ENCODE peak calls at places on chromosome 17, in nine cellular contexts. One of them, this sample, is unnamed.

GRCh38 chr17:44004077-44004760 is at the start of gene NAGS:
- DNase-seq in osteoblast: peak
- DNase-seq in cardiac muscle cell: peak
- DNase-seq in foreskin keratinocyte: no peak
- DNase-seq in AG04450: no peak
- DNase-seq in heart left ventricle: no peak
- DNase-seq in thoracic aorta: no peak
- DNase-seq in MM.1S: no peak
- DNase-seq in body of pancreas: no peak
- DNase-seq in this sample: peak

GRCh38 chr17:16243385-16243784 is 26.4 kb downstream of the PIGL start:
- DNase-seq in osteoblast: no peak
- DNase-seq in cardiac muscle cell: no peak
- DNase-seq in foreskin keratinocyte: no peak
- DNase-seq in AG04450: no peak
- DNase-seq in heart left ventricle: no peak
- DNase-seq in thoracic aorta: no peak
- DNase-seq in MM.1S: no peak
- DNase-seq in body of pancreas: no peak
- DNase-seq in this sample: no peak

GRCh38 chr17:50062323-50063243 is 6.7 kb downstream of the ITGA3 start:
- DNase-seq in osteoblast: peak
- DNase-seq in cardiac muscle cell: peak
- DNase-seq in foreskin keratinocyte: peak
- DNase-seq in AG04450: no peak
- DNase-seq in heart left ventricle: peak
- DNase-seq in thoracic aorta: peak
- DNase-seq in MM.1S: no peak
- DNase-seq in body of pancreas: peak
- DNase-seq in this sample: peak

GRCh38 chr17:40993856-40994255 is at the start of gene KRTAP3-3:
- DNase-seq in osteoblast: no peak
- DNase-seq in cardiac muscle cell: no peak
- DNase-seq in foreskin keratinocyte: no peak
- DNase-seq in AG04450: no peak
- DNase-seq in heart left ventricle: no peak
- DNase-seq in thoracic aorta: no peak
- DNase-seq in MM.1S: no peak
- DNase-seq in body of pancreas: no peak
- DNase-seq in this sample: no peak

GRCh38 chr17:16887523-16888095 is 84.3 kb downstream of the TNFRSF13B start:
- DNase-seq in osteoblast: no peak
- DNase-seq in cardiac muscle cell: no peak
- DNase-seq in foreskin keratinocyte: no peak
- DNase-seq in AG04450: no peak
- DNase-seq in heart left ventricle: no peak
- DNase-seq in thoracic aorta: no peak
- DNase-seq in MM.1S: no peak
- DNase-seq in body of pancreas: no peak
- DNase-seq in this sample: no peak

GRCh38 chr17:79269620-79270019 is 195.0 kb downstream of the ENGASE start:
- DNase-seq in osteoblast: no peak
- DNase-seq in cardiac muscle cell: no peak
- DNase-seq in foreskin keratinocyte: no peak
- DNase-seq in AG04450: no peak
- DNase-seq in heart left ventricle: no peak
- DNase-seq in thoracic aorta: no peak
- DNase-seq in MM.1S: no peak
- DNase-seq in body of pancreas: no peak
- DNase-seq in this sample: no peak

GRCh38 chr17:80751460-80752368 is 207.1 kb downstream of the RPTOR start:
- DNase-seq in osteoblast: no peak
- DNase-seq in cardiac muscle cell: no peak
- DNase-seq in foreskin keratinocyte: no peak
- DNase-seq in AG04450: no peak
- DNase-seq in heart left ventricle: no peak
- DNase-seq in thoracic aorta: no peak
- DNase-seq in MM.1S: no peak
- DNase-seq in body of pancreas: no peak
- DNase-seq in this sample: no peak

GRCh38 chr17:10149573-10150399 is 48.6 kb downstream of the GAS7 start:
- DNase-seq in osteoblast: peak
- DNase-seq in cardiac muscle cell: no peak
- DNase-seq in foreskin keratinocyte: peak
- DNase-seq in AG04450: no peak
- DNase-seq in heart left ventricle: no peak
- DNase-seq in thoracic aorta: no peak
- DNase-seq in MM.1S: no peak
- DNase-seq in body of pancreas: no peak
- DNase-seq in this sample: peak

GRCh38 chr17:57111386-57111785 is 26.3 kb downstream of the AKAP1 start:
- DNase-seq in osteoblast: no peak
- DNase-seq in cardiac muscle cell: no peak
- DNase-seq in foreskin keratinocyte: no peak
- DNase-seq in AG04450: no peak
- DNase-seq in heart left ventricle: no peak
- DNase-seq in thoracic aorta: no peak
- DNase-seq in MM.1S: no peak
- DNase-seq in body of pancreas: no peak
- DNase-seq in this sample: no peak

GRCh38 chr17:61453563-61453962 is 1.3 kb downstream of the TBX4 start:
- DNase-seq in osteoblast: no peak
- DNase-seq in cardiac muscle cell: no peak
- DNase-seq in foreskin keratinocyte: no peak
- DNase-seq in AG04450: no peak
- DNase-seq in heart left ventricle: no peak
- DNase-seq in thoracic aorta: no peak
- DNase-seq in MM.1S: no peak
- DNase-seq in body of pancreas: no peak
- DNase-seq in this sample: no peak

GRCh38 chr17:61454095-61454931 is 2.1 kb downstream of the TBX4 start:
- DNase-seq in osteoblast: peak
- DNase-seq in cardiac muscle cell: peak
- DNase-seq in foreskin keratinocyte: no peak
- DNase-seq in AG04450: no peak
- DNase-seq in heart left ventricle: no peak
- DNase-seq in thoracic aorta: no peak
- DNase-seq in MM.1S: no peak
- DNase-seq in body of pancreas: no peak
- DNase-seq in this sample: no peak

GRCh38 chr17:61451538-61452300 is 503 bp upstream of the TBX4 start:
- DNase-seq in osteoblast: peak
- DNase-seq in cardiac muscle cell: no peak
- DNase-seq in foreskin keratinocyte: no peak
- DNase-seq in AG04450: no peak
- DNase-seq in heart left ventricle: no peak
- DNase-seq in thoracic aorta: no peak
- DNase-seq in MM.1S: no peak
- DNase-seq in body of pancreas: no peak
- DNase-seq in this sample: no peak

GRCh38 chr17:61450641-61451537 is 1.3 kb upstream of the TBX4 start:
- DNase-seq in osteoblast: peak
- DNase-seq in cardiac muscle cell: no peak
- DNase-seq in foreskin keratinocyte: no peak
- DNase-seq in AG04450: no peak
- DNase-seq in heart left ventricle: no peak
- DNase-seq in thoracic aorta: no peak
- DNase-seq in MM.1S: no peak
- DNase-seq in body of pancreas: no peak
- DNase-seq in this sample: no peak

GRCh38 chr17:61452301-61453290 is at the start of gene TBX4:
- DNase-seq in osteoblast: peak
- DNase-seq in cardiac muscle cell: no peak
- DNase-seq in foreskin keratinocyte: no peak
- DNase-seq in AG04450: no peak
- DNase-seq in heart left ventricle: no peak
- DNase-seq in thoracic aorta: no peak
- DNase-seq in MM.1S: no peak
- DNase-seq in body of pancreas: no peak
- DNase-seq in this sample: no peak
- H3K27ac ChIP-seq in osteoblast: no peak
- H3K27ac ChIP-seq in cardiac muscle cell: no peak
- H3K27ac ChIP-seq in foreskin keratinocyte: no peak
- H3K27ac ChIP-seq in AG04450: no peak
- H3K27ac ChIP-seq in heart left ventricle: no peak
- H3K27ac ChIP-seq in thoracic aorta: no peak
- H3K27ac ChIP-seq in MM.1S: no peak
- H3K27ac ChIP-seq in body of pancreas: no peak
- H3K27ac ChIP-seq in this sample: no peak

DNA sequence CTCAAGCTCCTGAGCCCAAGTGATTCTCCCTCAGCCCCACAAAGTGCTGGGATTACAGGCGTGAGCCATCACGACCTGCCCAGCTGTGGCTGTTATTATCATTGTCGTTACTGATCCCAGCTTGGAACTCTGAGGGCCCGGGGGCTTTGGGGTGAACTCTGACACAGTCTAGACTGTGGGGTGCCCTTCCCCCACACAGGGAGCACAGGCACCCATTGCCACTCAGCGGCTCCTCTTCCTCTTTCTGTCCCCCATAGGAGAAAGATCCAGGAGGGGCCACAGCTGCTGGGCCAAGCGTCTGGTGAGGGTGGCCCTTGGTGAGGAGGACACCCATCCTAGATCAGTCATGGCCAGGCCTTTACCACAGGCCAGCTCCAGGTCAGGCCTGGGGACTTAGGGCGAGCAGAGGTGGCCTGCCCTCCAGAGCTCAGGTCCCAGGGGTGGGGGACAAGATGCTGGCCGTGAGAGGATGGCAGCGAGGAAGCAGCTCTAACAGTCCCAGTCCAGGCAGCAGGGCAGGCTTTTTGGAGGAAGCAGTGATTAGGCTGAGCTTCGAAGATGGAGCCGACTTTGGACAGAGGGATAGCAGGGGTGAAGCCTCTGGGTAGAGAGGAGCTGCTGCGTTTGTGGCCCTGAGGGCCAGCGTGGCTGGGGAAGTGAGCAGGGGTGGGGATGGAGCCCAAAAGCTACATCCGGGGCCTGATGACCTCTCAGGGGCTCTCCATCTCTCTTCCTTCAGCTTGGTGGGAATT is 24.7 kb downstream of the TMEM235 start:
- DNase-seq in osteoblast: peak
- DNase-seq in cardiac muscle cell: no peak
- DNase-seq in foreskin keratinocyte: no peak
- DNase-seq in AG04450: no peak
- DNase-seq in heart left ventricle: no peak
- DNase-seq in thoracic aorta: no peak
- DNase-seq in MM.1S: no peak
- DNase-seq in body of pancreas: no peak
- DNase-seq in this sample: no peak
- H3K27ac ChIP-seq in osteoblast: no peak
- H3K27ac ChIP-seq in cardiac muscle cell: peak
- H3K27ac ChIP-seq in foreskin keratinocyte: no peak
- H3K27ac ChIP-seq in AG04450: no peak
- H3K27ac ChIP-seq in heart left ventricle: no peak
- H3K27ac ChIP-seq in thoracic aorta: no peak
- H3K27ac ChIP-seq in MM.1S: no peak
- H3K27ac ChIP-seq in body of pancreas: no peak
- H3K27ac ChIP-seq in this sample: no peak

DNA sequence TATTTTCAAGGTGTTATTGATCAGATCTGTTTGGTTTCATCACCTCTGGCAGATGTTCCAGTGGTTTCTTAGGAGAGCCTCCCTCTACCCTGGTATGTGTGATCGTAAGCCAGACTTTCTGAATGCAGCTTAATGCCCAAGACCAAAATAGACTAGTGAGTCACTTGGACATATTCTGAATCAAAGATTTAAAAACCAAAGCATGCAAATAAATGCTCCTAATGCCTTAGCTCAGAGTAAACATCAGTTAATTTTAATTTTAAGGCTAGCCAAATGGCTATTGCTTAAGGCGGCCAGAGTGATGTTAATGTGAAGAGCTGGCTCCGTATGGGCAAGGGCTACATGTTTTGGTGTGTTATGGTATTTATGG is 59.3 kb downstream of the MAP2K6 start:
- DNase-seq in osteoblast: no peak
- DNase-seq in cardiac muscle cell: no peak
- DNase-seq in foreskin keratinocyte: peak
- DNase-seq in AG04450: no peak
- DNase-seq in heart left ventricle: no peak
- DNase-seq in thoracic aorta: no peak
- DNase-seq in MM.1S: no peak
- DNase-seq in body of pancreas: no peak
- DNase-seq in this sample: no peak
- H3K27ac ChIP-seq in osteoblast: no peak
- H3K27ac ChIP-seq in cardiac muscle cell: no peak
- H3K27ac ChIP-seq in foreskin keratinocyte: no peak
- H3K27ac ChIP-seq in AG04450: no peak
- H3K27ac ChIP-seq in heart left ventricle: no peak
- H3K27ac ChIP-seq in thoracic aorta: no peak
- H3K27ac ChIP-seq in MM.1S: no peak
- H3K27ac ChIP-seq in body of pancreas: no peak
- H3K27ac ChIP-seq in this sample: no peak

DNA sequence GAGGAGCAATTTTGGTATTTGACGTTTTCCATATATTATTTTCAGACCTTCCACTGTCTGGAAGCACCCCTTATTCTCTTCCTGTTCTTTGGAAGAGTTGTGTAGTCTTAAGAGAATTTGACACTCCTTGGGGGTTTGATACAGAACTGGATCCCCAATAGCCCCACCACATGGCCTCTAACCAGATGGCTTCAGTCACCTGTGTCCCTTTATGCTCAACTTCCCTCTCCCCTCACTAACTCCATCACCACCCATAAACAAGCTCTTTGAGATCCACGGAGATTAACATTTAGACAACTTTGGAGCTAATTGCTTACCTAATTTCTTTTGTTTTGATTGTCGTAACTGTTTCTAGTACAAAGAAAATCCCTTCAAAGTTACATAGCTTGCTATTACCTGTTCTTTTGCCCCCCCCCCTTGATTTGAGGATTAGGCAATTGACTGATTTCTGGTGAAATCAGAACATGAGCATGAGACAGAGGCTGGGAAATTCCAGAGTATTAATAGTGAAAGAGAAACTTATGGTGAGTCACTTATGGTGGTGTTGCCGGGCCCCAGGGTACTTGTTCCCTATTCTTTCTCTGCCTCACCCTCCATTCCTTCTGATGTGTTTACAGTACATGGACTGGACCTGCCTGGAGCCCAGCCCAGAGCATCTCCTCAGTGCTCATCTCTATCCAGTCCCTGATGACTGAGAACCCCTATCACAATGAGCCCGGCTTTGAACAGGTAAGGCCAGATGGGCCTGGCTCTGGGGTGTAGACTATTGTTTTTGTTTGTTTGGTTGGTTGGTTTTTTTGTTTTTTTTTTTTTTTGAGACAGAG is 7.5 kb downstream of the UBE2Z start:
- DNase-seq in osteoblast: peak
- DNase-seq in cardiac muscle cell: no peak
- DNase-seq in foreskin keratinocyte: peak
- DNase-seq in AG04450: peak
- DNase-seq in heart left ventricle: no peak
- DNase-seq in thoracic aorta: no peak
- DNase-seq in MM.1S: peak
- DNase-seq in body of pancreas: no peak
- DNase-seq in this sample: peak
- H3K27ac ChIP-seq in osteoblast: peak
- H3K27ac ChIP-seq in cardiac muscle cell: peak
- H3K27ac ChIP-seq in foreskin keratinocyte: peak
- H3K27ac ChIP-seq in AG04450: peak
- H3K27ac ChIP-seq in heart left ventricle: no peak
- H3K27ac ChIP-seq in thoracic aorta: no peak
- H3K27ac ChIP-seq in MM.1S: peak
- H3K27ac ChIP-seq in body of pancreas: peak
- H3K27ac ChIP-seq in this sample: peak

GRCh38 chr17:60678118-60678444 is 430 bp downstream of the BCAS3 start:
- DNase-seq in osteoblast: peak
- DNase-seq in cardiac muscle cell: no peak
- DNase-seq in foreskin keratinocyte: no peak
- DNase-seq in AG04450: no peak
- DNase-seq in heart left ventricle: no peak
- DNase-seq in thoracic aorta: no peak
- DNase-seq in MM.1S: no peak
- DNase-seq in body of pancreas: no peak
- DNase-seq in this sample: peak
- H3K27ac ChIP-seq in osteoblast: peak
- H3K27ac ChIP-seq in cardiac muscle cell: peak
- H3K27ac ChIP-seq in foreskin keratinocyte: peak
- H3K27ac ChIP-seq in AG04450: no peak
- H3K27ac ChIP-seq in heart left ventricle: peak
- H3K27ac ChIP-seq in thoracic aorta: peak
- H3K27ac ChIP-seq in MM.1S: no peak
- H3K27ac ChIP-seq in body of pancreas: peak
- H3K27ac ChIP-seq in this sample: peak

This sample was measured in RWPE1.